ENCODE peak calls at places on chromosomes 7 and 10, in six cellular contexts. O is Karpas-422, L is H9, A is IMR-90, D is colonic mucosa, E is GM23248. M is an unnamed sample.

GRCh38 chr10:34580643-34581042 is 234.5 kb downstream of the PARD3 start:
- DNase-seq in O (no peak), L (no peak), A (peak; percentile 63), D (no peak), E (peak; percentile 56), M (no peak)

GRCh38 chr7:140640727-140641531 is at the start of gene DENND2A:
- DNase-seq in O (no peak), L (peak; percentile 83), A (peak; percentile 76), D (peak; percentile 70), E (peak; percentile 72), M (no peak)

GRCh38 chr7:47792521-47793121 is 155.6 kb downstream of the PKD1L1 start:
- DNase-seq in O (peak; percentile 86), L (no peak), A (no peak), D (no peak), E (peak; percentile 25), M (no peak)

GRCh38 chr10:59107147-59107546 is 69.3 kb upstream of the PHYHIPL start:
- DNase-seq in O (no peak), L (no peak), A (no peak), D (no peak), E (no peak), M (no peak)

GRCh38 chr10:111835562-111835961 is 348.0 kb downstream of the GPAM start:
- DNase-seq in O (no peak), L (no peak), A (no peak), D (no peak), E (peak; percentile 84), M (no peak)

GRCh38 chr10:10873289-10873688 is 144.4 kb upstream of the CELF2 start:
- DNase-seq in O (no peak), L (no peak), A (no peak), D (no peak), E (peak; percentile 8), M (no peak)

GRCh38 chr10:102119417-102120141 is 589 bp downstream of the LDB1 start:
- DNase-seq in O (peak; percentile 62), L (peak; percentile 80), A (peak; percentile 67), D (peak; percentile 82), E (peak; percentile 69), M (no peak)

GRCh38 chr10:50653142-50653541 is 29.4 kb upstream of the SGMS1 start:
- DNase-seq in O (no peak), L (no peak), A (peak; percentile 47), D (no peak), E (peak; percentile 58), M (no peak)

GRCh38 chr10:70558871-70559810 is 43.4 kb downstream of the PRF1 start:
- DNase-seq in O (peak; percentile 74), L (peak; percentile 80), A (peak; percentile 34), D (peak; percentile 63), E (peak; percentile 57), M (no peak)

GRCh38 chr10:24451325-24451820 is 242.4 kb downstream of the KIAA1217 start:
- DNase-seq in O (no peak), L (peak; percentile 40), A (no peak), D (no peak), E (no peak), M (no peak)

GRCh38 chr10:104449402-104449801 is 95.8 kb downstream of the CFAP58 start:
- DNase-seq in O (no peak), L (no peak), A (peak; percentile 37), D (no peak), E (peak; percentile 59), M (no peak)

GRCh38 chr7:138871065-138871464 is 73.1 kb upstream of the ATP6V0A4 start:
- DNase-seq in O (no peak), L (no peak), A (no peak), D (no peak), E (no peak), M (no peak)

GRCh38 chr7:1852781-1853618 is 182.9 kb downstream of the ELFN1 start:
- DNase-seq in O (no peak), L (no peak), A (no peak), D (no peak), E (no peak), M (no peak)

GRCh38 chr7:22356855-22357310 is at the start of gene RAPGEF5:
- DNase-seq in O (peak; percentile 88), L (peak; percentile 60), A (no peak), D (peak; percentile 78), E (peak; percentile 51), M (no peak)

GRCh38 chr7:71601840-71602239 is 469.9 kb downstream of the GALNT17 start:
- DNase-seq in O (no peak), L (no peak), A (no peak), D (no peak), E (no peak), M (no peak)

GRCh38 chr10:30963994-30964930 is 67.4 kb downstream of the ZNF438 start:
- DNase-seq in O (no peak), L (no peak), A (no peak), D (no peak), E (no peak), M (no peak)

GRCh38 chr7:131190146-131190545 is 137.5 kb upstream of the MKLN1 start:
- DNase-seq in O (no peak), L (peak; percentile 87), A (peak; percentile 31), D (no peak), E (peak; percentile 69), M (no peak)

GRCh38 chr7:47310020-47310419 is 271.9 kb downstream of the TNS3 start:
- DNase-seq in O (no peak), L (no peak), A (no peak), D (no peak), E (no peak), M (no peak)

GRCh38 chr10:96830511-96831199 is 1.4 kb upstream of the LCOR start:
- DNase-seq in O (peak; percentile 91), L (peak; percentile 71), A (peak; percentile 65), D (peak; percentile 92), E (peak; percentile 65), M (no peak)

GRCh38 chr10:69666756-69667155 is 36.7 kb downstream of the FAM241B start:
- DNase-seq in O (no peak), L (no peak), A (no peak), D (no peak), E (no peak), M (no peak)

GRCh38 chr10:119352042-119352441 is 144.7 kb downstream of the GRK5 start:
- DNase-seq in O (peak; percentile 54), L (no peak), A (no peak), D (no peak), E (no peak), M (no peak)

GRCh38 chr10:71543608-71544158 is 147.0 kb downstream of the CDH23 start:
- DNase-seq in O (no peak), L (no peak), A (no peak), D (no peak), E (no peak), M (no peak)

GRCh38 chr7:91731962-91732361 is 148.5 kb downstream of the MTERF1 start:
- DNase-seq in O (no peak), L (no peak), A (no peak), D (no peak), E (no peak), M (no peak)

GRCh38 chr10:131846224-131847101 is 54.3 kb upstream of the PPP2R2D start:
- DNase-seq in O (no peak), L (peak; percentile 24), A (no peak), D (no peak), E (no peak), M (no peak)

GRCh38 chr7:68313806-68314205 is 1284.5 kb upstream of the AUTS2 start:
- DNase-seq in O (no peak), L (no peak), A (no peak), D (no peak), E (no peak), M (no peak)

GRCh38 chr10:116741391-116742351 is 695 bp downstream of the HSPA12A start:
- DNase-seq in O (no peak), L (no peak), A (no peak), D (no peak), E (peak; percentile 68), M (no peak)

GRCh38 chr10:97810476-97810875 is 38.7 kb upstream of the SFRP5 start:
- DNase-seq in O (no peak), L (no peak), A (peak; percentile 12), D (no peak), E (peak; percentile 37), M (no peak)

GRCh38 chr10:124164252-124164651 is 70.9 kb upstream of the CHST15 start:
- DNase-seq in O (no peak), L (no peak), A (no peak), D (no peak), E (no peak), M (no peak)

GRCh38 chr7:28157826-28158416 is 22.7 kb downstream of the JAZF1 start:
- DNase-seq in O (no peak), L (no peak), A (no peak), D (no peak), E (no peak), M (no peak)

GRCh38 chr10:1540144-1540543 is 197.2 kb downstream of the ADARB2 start:
- DNase-seq in O (no peak), L (no peak), A (no peak), D (no peak), E (no peak), M (no peak)

GRCh38 chr10:3172081-3172445 is 519 bp downstream of the PITRM1 start:
- DNase-seq in O (no peak), L (no peak), A (peak; percentile 78), D (peak; percentile 31), E (peak; percentile 89), M (no peak)

GRCh38 chr10:76668013-76668370 is 969.6 kb downstream of the KCNMA1 start:
- DNase-seq in O (no peak), L (no peak), A (no peak), D (no peak), E (no peak), M (no peak)

GRCh38 chr10:24552346-24553016 is 171.2 kb downstream of the ARHGAP21 start:
- DNase-seq in O (peak; percentile 66), L (peak; percentile 99), A (no peak), D (peak; percentile 92), E (peak; percentile 14), M (no peak)

GRCh38 chr7:6393667-6394056 is 54.1 kb downstream of the DAGLB start:
- DNase-seq in O (no peak), L (no peak), A (no peak), D (no peak), E (no peak), M (no peak)
- H3K9ac ChIP-seq in O (no peak overlapping the region), L (no peak overlapping the region), A (no peak overlapping the region), D (peak overlapping the region; percentile 53), E (peak overlapping the region; percentile 51), M (no peak overlapping the region)

GRCh38 chr10:26824015-26824690 is 36.6 kb downstream of the ABI1 start:
- DNase-seq in O (no peak), L (no peak), A (no peak), D (no peak), E (no peak), M (no peak)
- H3K9ac ChIP-seq in O (no peak overlapping the region), L (no peak overlapping the region), A (no peak overlapping the region), D (no peak overlapping the region), E (no peak overlapping the region), M (no peak overlapping the region)

DNA sequence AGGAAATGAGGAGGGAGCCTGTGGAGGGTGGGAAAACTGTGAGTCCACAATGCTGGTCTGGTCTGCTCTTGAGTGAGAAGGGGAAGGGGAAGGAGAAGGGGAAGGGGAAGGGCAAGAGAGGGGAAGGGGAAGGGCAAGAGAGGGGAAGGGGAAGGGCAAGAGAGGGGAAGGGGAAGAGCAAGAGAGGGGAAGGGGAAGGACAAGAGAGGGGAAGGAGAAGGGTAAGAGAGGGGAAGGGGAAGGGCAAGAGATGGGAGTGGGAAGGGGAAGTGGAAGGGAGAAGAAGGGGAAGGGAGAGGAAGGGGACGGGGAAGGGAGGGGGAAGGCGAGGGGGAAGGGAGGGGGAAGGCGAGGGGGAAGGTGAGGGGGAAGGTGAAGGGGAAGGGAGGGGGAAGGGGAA is 213.2 kb downstream of the GRM8 start:
- DNase-seq in O (no peak), L (no peak), A (no peak), D (no peak), E (no peak), M (no peak)
- H3K9ac ChIP-seq in O (no peak overlapping the region), L (no peak overlapping the region), A (no peak overlapping the region), D (no peak overlapping the region), E (no peak overlapping the region), M (no peak overlapping the region)

GRCh38 chr10:14063531-14064317 is 267.0 kb downstream of the FRMD4A start:
- DNase-seq in O (no peak), L (no peak), A (peak; percentile 87), D (no peak), E (peak; percentile 72), M (no peak)
- H3K9ac ChIP-seq in O (no peak overlapping the region), L (no peak overlapping the region), A (no peak overlapping the region), D (no peak overlapping the region), E (no peak overlapping the region), M (no peak overlapping the region)

M was measured in SK-N-MC.